ENCODE peak calls at places on chromosomes 13 and 19, in nine cellular contexts. O is effector CD4-positive, alpha-beta T cell; Q is ovary; P is stimulated activated CD4-positive, alpha-beta T cell treated with anti-CD3 and anti-CD28 coated beads, Interleukin-4, amount 100 ng/mL, for 24 hours; C is activated CD4-positive, alpha-beta T cell treated with anti-CD3 and anti-CD28 coated beads, Interleukin-2, amount 50 U/mL, for 48 hours; Y is hepatic stellate cell; F is HEK293T; A is fibroblast of the aortic adventitia; N is T-helper 17 cell. T is an unnamed sample.

GRCh38 chr13:63773476-63773875 is 2357.8 kb upstream of the PCDH20 start:
- DNase-seq in O (no peak), Q (no peak), P (no peak), C (no peak), Y (no peak), F (no peak), A (no peak), N (no peak), T (no peak)

GRCh38 chr19:7196721-7197168 is 97.5 kb downstream of the INSR start:
- DNase-seq in O (no peak), Q (peak), P (no peak), C (no peak), Y (no peak), F (no peak), A (peak), N (no peak), T (no peak)

GRCh38 chr13:40624338-40624737 is 42.1 kb downstream of the FOXO1 start:
- DNase-seq in O (no peak), Q (no peak), P (peak), C (peak), Y (no peak), F (no peak), A (peak), N (no peak), T (no peak)

GRCh38 chr13:50319603-50320296 is 304.5 kb downstream of the KCNRG start:
- DNase-seq in O (no peak), Q (no peak), P (no peak), C (no peak), Y (no peak), F (no peak), A (peak), N (no peak), T (no peak)

GRCh38 chr13:98206946-98207345 is 29.9 kb upstream of the RNF113B start:
- DNase-seq in O (no peak), Q (no peak), P (no peak), C (no peak), Y (peak), F (no peak), A (peak), N (no peak), T (no peak)

GRCh38 chr19:31280266-31281006 is 68.8 kb downstream of the TSHZ3 start:
- DNase-seq in O (no peak), Q (no peak), P (no peak), C (no peak), Y (no peak), F (no peak), A (no peak), N (no peak), T (no peak)

GRCh38 chr13:43697323-43697722 is 89.4 kb downstream of the ENOX1 start:
- DNase-seq in O (no peak), Q (no peak), P (no peak), C (no peak), Y (no peak), F (no peak), A (no peak), N (no peak), T (no peak)

GRCh38 chr19:18476507-18477041 is 38.6 kb upstream of the ISYNA1 start:
- DNase-seq in O (no peak), Q (no peak), P (no peak), C (no peak), Y (no peak), F (no peak), A (no peak), N (no peak), T (no peak)

GRCh38 chr19:1487576-1488281 is 2.4 kb downstream of the PCSK4 start:
- DNase-seq in O (no peak), Q (peak), P (no peak), C (no peak), Y (no peak), F (no peak), A (no peak), N (no peak), T (no peak)

GRCh38 chr19:12162513-12162881 is 399 bp upstream of the ZNF136 start:
- DNase-seq in O (no peak), Q (no peak), P (no peak), C (no peak), Y (no peak), F (no peak), A (no peak), N (no peak), T (no peak)

GRCh38 chr13:111289251-111289650 is 31.2 kb upstream of the TEX29 start:
- DNase-seq in O (no peak), Q (no peak), P (no peak), C (no peak), Y (no peak), F (no peak), A (no peak), N (no peak), T (no peak)

GRCh38 chr13:76397413-76397812 is 488.8 kb downstream of the KCTD12 start:
- DNase-seq in O (no peak), Q (no peak), P (no peak), C (no peak), Y (no peak), F (no peak), A (no peak), N (no peak), T (no peak)

GRCh38 chr19:36420961-36421748 is 2.7 kb upstream of the ZFP82 start:
- DNase-seq in O (no peak), Q (no peak), P (no peak), C (no peak), Y (peak), F (no peak), A (peak), N (no peak), T (no peak)